ENCODE peak calls at places on chromosomes 13 and 19, in seven cellular contexts. A, V, J, T, I, U and D are unnamed samples. For H3K36me3, the result is how much of the 10 kb centered on the place peaks cover.

GRCh38 chr19:30345686-30346085 is 26.5 kb upstream of the ZNF536 start:
- DNase-seq in A (no peak), V (no peak), J (no peak), T (no peak), I (no peak), U (no peak), D (no peak)

GRCh38 chr13:75666646-75667351 is 30.7 kb downstream of the LMO7 start:
- DNase-seq in A (no peak), V (no peak), J (no peak), T (no peak), I (no peak), U (peak), D (no peak)

GRCh38 chr19:40284501-40285352 is at the start of gene AKT2:
- DNase-seq in A (peak), V (no peak), J (no peak), T (no peak), I (no peak), U (peak), D (no peak)

GRCh38 chr19:6287269-6287885 is 7.6 kb upstream of the MLLT1 start:
- DNase-seq in A (no peak), V (no peak), J (no peak), T (no peak), I (no peak), U (no peak), D (no peak)

GRCh38 chr19:27740396-27740795 is 1472.6 kb downstream of the UQCRFS1 start:
- DNase-seq in A (no peak), V (no peak), J (no peak), T (no peak), I (peak), U (no peak), D (no peak)

GRCh38 chr19:17847538-17848366 is at the start of gene JAK3:
- DNase-seq in A (peak), V (no peak), J (no peak), T (no peak), I (peak), U (no peak), D (no peak)

GRCh38 chr13:76936736-76937135 is 11.6 kb upstream of the ACOD1 start:
- DNase-seq in A (no peak), V (no peak), J (no peak), T (no peak), I (no peak), U (peak), D (no peak)

GRCh38 chr13:42395066-42395821 is 123.3 kb downstream of the AKAP11 start:
- DNase-seq in A (no peak), V (no peak), J (no peak), T (no peak), I (no peak), U (no peak), D (no peak)

GRCh38 chr13:29125145-29125933 is 305.2 kb downstream of the MTUS2 start:
- DNase-seq in A (no peak), V (no peak), J (no peak), T (no peak), I (no peak), U (no peak), D (no peak)

GRCh38 chr13:23391752-23392151 is 41.8 kb downstream of the SACS start:
- DNase-seq in A (no peak), V (no peak), J (no peak), T (no peak), I (no peak), U (no peak), D (no peak)

GRCh38 chr13:43908156-43909126 is 28.7 kb downstream of the LACC1 start:
- DNase-seq in A (no peak), V (no peak), J (peak), T (peak), I (no peak), U (peak), D (no peak)

GRCh38 chr13:21812192-21812626 is 141.3 kb downstream of the FGF9 start:
- DNase-seq in A (no peak), V (no peak), J (no peak), T (no peak), I (no peak), U (peak), D (no peak)

GRCh38 chr19:16127080-16127479 is 15.4 kb downstream of the RAB8A start:
- DNase-seq in A (no peak), V (no peak), J (no peak), T (no peak), I (no peak), U (no peak), D (no peak)

GRCh38 chr19:45423589-45424190 is at the start of gene ERCC1:
- DNase-seq in A (peak), V (peak), J (no peak), T (peak), I (peak), U (peak), D (no peak)

GRCh38 chr19:49427855-49428546 is 2.8 kb downstream of the GFY start:
- DNase-seq in A (no peak), V (no peak), J (no peak), T (no peak), I (no peak), U (peak), D (no peak)

GRCh38 chr19:30011051-30011578 is 69.1 kb downstream of the URI1 start:
- DNase-seq in A (no peak), V (no peak), J (no peak), T (no peak), I (no peak), U (no peak), D (no peak)

GRCh38 chr13:50130686-50131051 is 115.4 kb downstream of the KCNRG start:
- DNase-seq in A (peak), V (peak), J (no peak), T (no peak), I (peak), U (no peak), D (no peak)

GRCh38 chr13:97239943-97240788 is 18.0 kb downstream of the MBNL2 start:
- DNase-seq in A (no peak), V (no peak), J (no peak), T (no peak), I (no peak), U (no peak), D (no peak)

GRCh38 chr19:11437955-11438354 is 2.5 kb downstream of the PRKCSH start:
- DNase-seq in A (no peak), V (no peak), J (no peak), T (no peak), I (no peak), U (no peak), D (no peak)

GRCh38 chr19:588093-588742 is 1.5 kb upstream of the HCN2 start:
- DNase-seq in A (peak), V (peak), J (no peak), T (peak), I (no peak), U (peak), D (peak)

GRCh38 chr13:24273926-24274325 is 35.5 kb upstream of the C1QTNF9 start:
- DNase-seq in A (no peak), V (peak), J (no peak), T (no peak), I (no peak), U (no peak), D (no peak)

GRCh38 chr13:27006519-27007161 is 165.0 kb downstream of the USP12 start:
- DNase-seq in A (no peak), V (no peak), J (no peak), T (peak), I (no peak), U (peak), D (no peak)

GRCh38 chr13:50529154-50529882 is 314.2 kb downstream of the DLEU7 start:
- DNase-seq in A (peak), V (peak), J (no peak), T (peak), I (peak), U (peak), D (no peak)

GRCh38 chr19:48830088-48830487 is 6.2 kb downstream of the HSD17B14 start:
- DNase-seq in A (no peak), V (no peak), J (no peak), T (no peak), I (no peak), U (no peak), D (no peak)

GRCh38 chr19:19526581-19527370 is 1.9 kb upstream of the YJEFN3 start:
- DNase-seq in A (no peak), V (no peak), J (no peak), T (no peak), I (no peak), U (no peak), D (no peak)

GRCh38 chr19:32349724-32350475 is 4.5 kb downstream of the ZNF507 start:
- DNase-seq in A (no peak), V (no peak), J (no peak), T (no peak), I (no peak), U (no peak), D (no peak)

GRCh38 chr19:12872941-12873890 is 8.0 kb downstream of the DNASE2 start:
- DNase-seq in A (peak), V (peak), J (no peak), T (no peak), I (no peak), U (peak), D (peak)

GRCh38 chr13:19769854-19770253 is 12.9 kb downstream of the PSPC1 start:
- DNase-seq in A (no peak), V (no peak), J (no peak), T (no peak), I (no peak), U (no peak), D (no peak)
- H3K36me3 ChIP-seq in A (under half), V (under half), J (under half), T (under half), I (under half), U (under half), D (under half)

DNA sequence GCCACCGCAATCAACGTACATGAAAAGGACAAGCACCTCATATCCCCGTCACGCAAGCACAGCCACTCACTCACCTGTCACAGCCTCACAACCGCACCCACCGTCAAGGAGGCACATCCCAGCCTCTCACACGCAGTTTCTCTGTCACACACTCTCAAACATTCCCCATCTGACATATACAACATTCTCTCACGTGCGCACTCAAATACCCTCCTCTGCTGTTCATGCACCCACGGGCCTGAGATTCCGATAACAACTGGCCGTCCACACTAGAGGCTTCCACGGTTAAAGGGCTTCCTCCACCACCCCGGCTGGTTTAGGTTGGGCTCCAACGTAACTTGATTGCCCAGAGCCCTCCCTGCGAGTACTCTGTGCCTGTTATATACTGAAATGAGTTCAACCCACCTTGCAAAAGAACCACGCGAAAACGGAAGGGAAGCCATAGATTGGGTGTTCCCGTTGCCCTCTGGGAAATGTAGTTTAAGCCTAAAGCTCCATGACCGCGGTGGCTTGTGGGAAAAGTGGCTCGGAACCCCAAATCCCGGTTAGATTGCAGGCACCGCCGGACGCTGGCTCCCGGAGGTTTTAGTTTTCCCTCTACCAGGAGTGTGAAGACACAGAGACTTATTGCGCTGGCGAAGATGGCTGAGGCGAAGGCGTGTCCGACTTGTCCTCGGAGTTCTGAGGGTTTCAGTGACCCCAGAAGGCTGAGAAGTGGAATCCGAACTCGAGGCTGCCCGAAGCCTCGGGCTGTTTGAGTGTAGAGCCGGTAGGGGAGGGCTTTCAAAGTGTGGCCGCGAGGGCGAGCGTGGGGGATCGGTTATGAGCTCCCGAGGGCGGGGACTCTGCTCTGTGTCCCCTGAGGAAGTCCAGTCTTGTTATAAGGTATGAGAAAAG is at the start of gene ZNF573:
- DNase-seq in A (peak), V (peak), J (peak), T (peak), I (peak), U (peak), D (peak)
- TF ChIP-seq CTCF in A (peak), V (peak), J (no peak), T (no peak), I (peak), U (peak), D (peak)

GRCh38 chr13:80070024-80070703 is 270.8 kb downstream of the SPRY2 start:
- DNase-seq in A (no peak), V (no peak), J (no peak), T (no peak), I (no peak), U (no peak), D (no peak)
- H3K36me3 ChIP-seq in A (under half), V (under half), J (under half), T (under half), I (under half), U (under half), D (under half)

DNA sequence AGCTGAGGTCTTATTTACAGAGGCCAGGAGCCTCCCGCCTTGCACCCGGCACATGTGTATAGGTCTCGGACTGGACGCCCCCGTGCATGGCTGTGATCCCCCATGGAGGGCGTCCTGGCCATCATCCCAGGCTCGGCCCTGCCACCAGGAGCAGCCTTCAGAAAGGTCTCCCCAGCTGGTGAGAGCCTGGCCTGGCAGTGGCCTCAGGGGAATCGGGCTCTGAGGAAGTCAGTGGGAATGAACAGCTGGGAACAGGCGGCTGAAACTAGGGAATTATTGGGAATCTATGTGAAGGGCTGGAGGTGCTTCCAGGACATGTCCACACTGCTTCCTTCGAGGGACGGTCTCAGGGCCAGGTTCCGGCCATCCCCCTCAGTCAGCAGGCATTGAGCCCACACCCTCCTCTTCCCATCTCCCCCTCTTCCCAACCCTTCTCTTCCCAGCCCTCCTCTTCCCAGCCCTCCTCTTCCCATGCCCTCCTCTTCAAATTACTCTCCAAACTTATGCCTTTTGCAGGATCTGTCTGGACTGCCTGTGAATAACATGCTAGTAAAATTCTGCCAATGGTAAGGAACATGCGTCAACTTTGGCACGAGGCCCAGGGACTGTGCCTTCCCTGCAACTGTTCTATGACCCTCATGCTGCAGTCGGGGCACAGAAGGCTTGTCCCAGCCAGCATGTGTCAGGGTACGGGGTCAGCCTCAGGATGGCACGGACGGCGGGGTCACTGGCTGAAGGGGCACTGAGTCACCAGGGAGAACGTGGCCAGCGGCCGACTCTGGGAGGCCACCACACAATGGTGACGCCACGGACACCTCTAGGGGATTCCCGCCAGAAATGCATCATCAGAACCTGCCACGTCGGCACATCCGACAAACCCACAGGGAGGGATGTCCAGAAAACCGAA is 24.2 kb upstream of the C13orf46 start:
- DNase-seq in A (peak), V (peak), J (no peak), T (no peak), I (peak), U (no peak), D (peak)
- TF ChIP-seq CTCF in A (no peak), V (no peak), J (no peak), T (no peak), I (no peak), U (no peak), D (no peak)